ENCODE peak calls at places on chromosomes 2 and 18, in five cellular contexts. P is Calu3; U is activated naive CD8-positive, alpha-beta T cell treated with anti-CD3 and anti-CD28 coated beads for 36 hours; X is activated CD4-positive, alpha-beta T cell treated with anti-CD3 and anti-CD28 coated beads for 4 hours; E is DMS79. C is an unnamed sample.

GRCh38 chr2:229733606-229734205 is 19.4 kb upstream of the DNER start:
- DNase-seq in P (no peak), U (no peak), X (no peak), E (no peak), C (no peak)

GRCh38 chr2:235856151-235856819 is 311.9 kb downstream of the GBX2 start:
- DNase-seq in P (no peak), U (no peak), X (no peak), E (no peak), C (no peak)

GRCh38 chr2:69538872-69539548 is 101.8 kb upstream of the NFU1 start:
- DNase-seq in P (no peak), U (no peak), X (no peak), E (no peak), C (peak; percentile 11)

GRCh38 chr2:37615808-37616673 is 55.4 kb downstream of the CDC42EP3 start:
- DNase-seq in P (no peak), U (peak; percentile 30), X (peak; percentile 57), E (no peak), C (no peak)

GRCh38 chr2:39128919-39129391 is 8.1 kb upstream of the SOS1 start:
- DNase-seq in P (no peak), U (peak; percentile 74), X (peak; percentile 63), E (no peak), C (no peak)

GRCh38 chr2:170362895-170363582 is 185.1 kb downstream of the MYO3B start:
- DNase-seq in P (no peak), U (no peak), X (no peak), E (no peak), C (no peak)

GRCh38 chr2:110885256-110885655 is 152.9 kb downstream of the ACOXL start:
- DNase-seq in P (no peak), U (no peak), X (no peak), E (no peak), C (no peak)

GRCh38 chr2:217225596-217225995 is 365.7 kb upstream of the TNP1 start:
- DNase-seq in P (no peak), U (no peak), X (no peak), E (no peak), C (no peak)

GRCh38 chr18:77733292-77733903 is 483.8 kb downstream of the GALR1 start:
- DNase-seq in P (no peak), U (no peak), X (no peak), E (no peak), C (no peak)

GRCh38 chr18:51568151-51568550 is 370.7 kb upstream of the MEX3C start:
- DNase-seq in P (no peak), U (no peak), X (no peak), E (no peak), C (no peak)

GRCh38 chr2:39593439-39594393 is 72.0 kb upstream of the TMEM178A start:
- DNase-seq in P (peak; percentile 53), U (no peak), X (no peak), E (no peak), C (peak; percentile 16)

GRCh38 chr18:12657048-12657848 is 659 bp downstream of the SPIRE1 start:
- DNase-seq in P (peak; percentile 21), U (peak; percentile 42), X (peak; percentile 15), E (no peak), C (peak; percentile 22)

GRCh38 chr2:33205693-33206434 is 259.1 kb downstream of the LTBP1 start:
- DNase-seq in P (no peak), U (no peak), X (no peak), E (peak; percentile 87), C (no peak)

GRCh38 chr2:160064916-160065315 is 2.5 kb upstream of the PLA2R1 start:
- DNase-seq in P (no peak), U (no peak), X (no peak), E (no peak), C (no peak)

GRCh38 chr2:7880561-7880960 is 801.3 kb upstream of the ID2 start:
- DNase-seq in P (no peak), U (no peak), X (no peak), E (peak; percentile 20), C (no peak)

GRCh38 chr2:170271340-170271739 is 93.4 kb downstream of the MYO3B start:
- DNase-seq in P (no peak), U (no peak), X (no peak), E (peak; percentile 50), C (no peak)

GRCh38 chr2:10533811-10534321 is 85.7 kb upstream of the ODC1 start:
- DNase-seq in P (peak; percentile 79), U (no peak), X (no peak), E (no peak), C (no peak)

GRCh38 chr2:102342888-102343287 is 12.7 kb upstream of the IL18R1 start:
- DNase-seq in P (no peak), U (no peak), X (no peak), E (no peak), C (no peak)

GRCh38 chr2:226813148-226813701 is 13.6 kb upstream of the IRS1 start:
- DNase-seq in P (no peak), U (no peak), X (no peak), E (no peak), C (no peak)

GRCh38 chr2:207724113-207724512 is 12.7 kb downstream of the CCNYL1 start:
- DNase-seq in P (no peak), U (no peak), X (no peak), E (no peak), C (no peak)

GRCh38 chr2:222774941-222775340 is 85.9 kb upstream of the ACSL3 start:
- DNase-seq in P (no peak), U (no peak), X (no peak), E (peak; percentile 40), C (peak; percentile 98)

GRCh38 chr18:9115984-9116383 is 13.5 kb downstream of the NDUFV2 start:
- DNase-seq in P (no peak), U (no peak), X (no peak), E (no peak), C (no peak)